ENCODE peak calls at places on chromosome 2, in eight cellular contexts. One of them, this sample, is unnamed.

GRCh38 chr2:23624378-23624777 is 239.4 kb downstream of the KLHL29 start:
- DNase-seq in NCI-H69: no peak
- DNase-seq in DMS153: no peak
- DNase-seq in tibial nerve: no peak
- DNase-seq in A549: peak
- DNase-seq in colonic mucosa: peak
- DNase-seq in SW 1271: no peak
- DNase-seq in kidney: peak
- DNase-seq in this sample: no peak

GRCh38 chr2:236856856-236857616 is 228.7 kb upstream of the COPS8 start:
- DNase-seq in NCI-H69: peak
- DNase-seq in DMS153: no peak
- DNase-seq in tibial nerve: no peak
- DNase-seq in A549: no peak
- DNase-seq in colonic mucosa: no peak
- DNase-seq in SW 1271: no peak
- DNase-seq in kidney: no peak
- DNase-seq in this sample: no peak

GRCh38 chr2:9984861-9985480 is 33.5 kb downstream of the GRHL1 start:
- DNase-seq in NCI-H69: no peak
- DNase-seq in DMS153: no peak
- DNase-seq in tibial nerve: no peak
- DNase-seq in A549: no peak
- DNase-seq in colonic mucosa: peak
- DNase-seq in SW 1271: no peak
- DNase-seq in kidney: no peak
- DNase-seq in this sample: no peak

GRCh38 chr2:173249661-173250641 is 104.7 kb upstream of the CDCA7 start:
- DNase-seq in NCI-H69: peak
- DNase-seq in DMS153: peak
- DNase-seq in tibial nerve: no peak
- DNase-seq in A549: no peak
- DNase-seq in colonic mucosa: no peak
- DNase-seq in SW 1271: no peak
- DNase-seq in kidney: no peak
- DNase-seq in this sample: no peak

GRCh38 chr2:236040600-236041328 is 127.4 kb downstream of the GBX2 start:
- DNase-seq in NCI-H69: no peak
- DNase-seq in DMS153: no peak
- DNase-seq in tibial nerve: no peak
- DNase-seq in A549: no peak
- DNase-seq in colonic mucosa: no peak
- DNase-seq in SW 1271: no peak
- DNase-seq in kidney: no peak
- DNase-seq in this sample: no peak

GRCh38 chr2:15352363-15352762 is 208.8 kb downstream of the NBAS start:
- DNase-seq in NCI-H69: no peak
- DNase-seq in DMS153: no peak
- DNase-seq in tibial nerve: no peak
- DNase-seq in A549: no peak
- DNase-seq in colonic mucosa: no peak
- DNase-seq in SW 1271: no peak
- DNase-seq in kidney: no peak
- DNase-seq in this sample: no peak

GRCh38 chr2:33425660-33426059 is 50.8 kb upstream of the RASGRP3 start:
- DNase-seq in NCI-H69: no peak
- DNase-seq in DMS153: no peak
- DNase-seq in tibial nerve: no peak
- DNase-seq in A549: no peak
- DNase-seq in colonic mucosa: no peak
- DNase-seq in SW 1271: no peak
- DNase-seq in kidney: no peak
- DNase-seq in this sample: no peak

GRCh38 chr2:200702646-200703118 is 109.0 kb upstream of the BZW1 start:
- DNase-seq in NCI-H69: no peak
- DNase-seq in DMS153: no peak
- DNase-seq in tibial nerve: no peak
- DNase-seq in A549: no peak
- DNase-seq in colonic mucosa: no peak
- DNase-seq in SW 1271: no peak
- DNase-seq in kidney: no peak
- DNase-seq in this sample: no peak

GRCh38 chr2:173354601-173355131 is at the start of gene CDCA7:
- DNase-seq in NCI-H69: peak
- DNase-seq in DMS153: peak
- DNase-seq in tibial nerve: no peak
- DNase-seq in A549: peak
- DNase-seq in colonic mucosa: peak
- DNase-seq in SW 1271: peak
- DNase-seq in kidney: peak
- DNase-seq in this sample: peak

This sample was measured in endothelial cell.